ENCODE peak calls at places on chromosomes 3 and 15, in nine cellular contexts. One of them, this sample, is unnamed.

GRCh38 chr3:40086890-40087884 is 222.3 kb upstream of the EIF1B start:
- DNase-seq in stomach: no peak
- DNase-seq in suprapubic skin: no peak
- DNase-seq in H1: no peak
- DNase-seq in endothelial cell of umbilical vein: no peak
- DNase-seq in spleen: no peak
- DNase-seq in HepG2: peak; percentile 92
- DNase-seq in breast epithelium: no peak
- DNase-seq in transverse colon: peak; percentile 29
- DNase-seq in this sample: no peak

GRCh38 chr15:66387176-66388056 is 704 bp downstream of the MAP2K1 start:
- DNase-seq in H1: no peak
- DNase-seq in stomach: peak; percentile 67
- DNase-seq in suprapubic skin: peak; percentile 85
- DNase-seq in breast epithelium: peak; percentile 60
- DNase-seq in HepG2: peak; percentile 29
- DNase-seq in endothelial cell of umbilical vein: peak; percentile 78
- DNase-seq in spleen: peak; percentile 91
- DNase-seq in transverse colon: peak; percentile 66
- DNase-seq in this sample: no peak

GRCh38 chr3:143826296-143826695 is 22.0 kb downstream of the SLC9A9 start:
- DNase-seq in transverse colon: no peak
- DNase-seq in spleen: no peak
- DNase-seq in endothelial cell of umbilical vein: no peak
- DNase-seq in breast epithelium: no peak
- DNase-seq in H1: no peak
- DNase-seq in stomach: no peak
- DNase-seq in HepG2: no peak
- DNase-seq in suprapubic skin: no peak
- DNase-seq in this sample: no peak

GRCh38 chr3:184443364-184443763 is 63.5 kb downstream of the CHRD start:
- DNase-seq in endothelial cell of umbilical vein: no peak
- DNase-seq in suprapubic skin: peak; percentile 21
- DNase-seq in stomach: no peak
- DNase-seq in breast epithelium: peak; percentile 65
- DNase-seq in transverse colon: no peak
- DNase-seq in HepG2: no peak
- DNase-seq in spleen: no peak
- DNase-seq in H1: no peak
- DNase-seq in this sample: no peak

GRCh38 chr15:95559875-95560394 is 770.6 kb upstream of the NR2F2 start:
- DNase-seq in endothelial cell of umbilical vein: peak; percentile 78
- DNase-seq in stomach: no peak
- DNase-seq in HepG2: no peak
- DNase-seq in transverse colon: no peak
- DNase-seq in suprapubic skin: no peak
- DNase-seq in spleen: no peak
- DNase-seq in breast epithelium: no peak
- DNase-seq in H1: no peak
- DNase-seq in this sample: no peak

GRCh38 chr15:39172380-39173281 is 408.2 kb upstream of the THBS1 start:
- DNase-seq in endothelial cell of umbilical vein: peak; percentile 50
- DNase-seq in HepG2: peak; percentile 67
- DNase-seq in spleen: no peak
- DNase-seq in suprapubic skin: no peak
- DNase-seq in transverse colon: no peak
- DNase-seq in H1: no peak
- DNase-seq in breast epithelium: no peak
- DNase-seq in stomach: no peak
- DNase-seq in this sample: no peak

GRCh38 chr15:29071907-29072273 is 186.1 kb downstream of the APBA2 start:
- DNase-seq in H1: no peak
- DNase-seq in suprapubic skin: no peak
- DNase-seq in HepG2: no peak
- DNase-seq in stomach: no peak
- DNase-seq in breast epithelium: no peak
- DNase-seq in spleen: peak; percentile 32
- DNase-seq in endothelial cell of umbilical vein: no peak
- DNase-seq in transverse colon: no peak
- DNase-seq in this sample: no peak

GRCh38 chr3:42182555-42182954 is 83.4 kb downstream of the CCK start:
- DNase-seq in endothelial cell of umbilical vein: no peak
- DNase-seq in stomach: no peak
- DNase-seq in breast epithelium: no peak
- DNase-seq in HepG2: no peak
- DNase-seq in H1: no peak
- DNase-seq in transverse colon: no peak
- DNase-seq in spleen: no peak
- DNase-seq in suprapubic skin: no peak
- DNase-seq in this sample: no peak

GRCh38 chr15:48397841-48398240 is 66.6 kb downstream of the DUT start:
- DNase-seq in HepG2: no peak
- DNase-seq in transverse colon: no peak
- DNase-seq in breast epithelium: no peak
- DNase-seq in stomach: peak; percentile 67
- DNase-seq in endothelial cell of umbilical vein: peak; percentile 85
- DNase-seq in H1: no peak
- DNase-seq in spleen: no peak
- DNase-seq in suprapubic skin: no peak
- DNase-seq in this sample: peak; percentile 80

GRCh38 chr3:20225769-20226168 is 39.8 kb upstream of the SGO1 start:
- DNase-seq in transverse colon: no peak
- DNase-seq in stomach: no peak
- DNase-seq in HepG2: peak; percentile 56
- DNase-seq in breast epithelium: no peak
- DNase-seq in suprapubic skin: no peak
- DNase-seq in H1: no peak
- DNase-seq in endothelial cell of umbilical vein: peak; percentile 81
- DNase-seq in spleen: no peak
- DNase-seq in this sample: no peak

GRCh38 chr3:181921220-181921619 is 209.5 kb downstream of the SOX2 start:
- DNase-seq in breast epithelium: no peak
- DNase-seq in suprapubic skin: no peak
- DNase-seq in transverse colon: no peak
- DNase-seq in spleen: no peak
- DNase-seq in stomach: no peak
- DNase-seq in endothelial cell of umbilical vein: no peak
- DNase-seq in HepG2: no peak
- DNase-seq in H1: no peak
- DNase-seq in this sample: no peak

GRCh38 chr3:100869787-100870186 is 123.4 kb downstream of the ABI3BP start:
- DNase-seq in H1: no peak
- DNase-seq in spleen: no peak
- DNase-seq in endothelial cell of umbilical vein: peak; percentile 87
- DNase-seq in stomach: no peak
- DNase-seq in breast epithelium: no peak
- DNase-seq in transverse colon: no peak
- DNase-seq in suprapubic skin: no peak
- DNase-seq in HepG2: no peak
- DNase-seq in this sample: no peak

GRCh38 chr15:64334530-64334929 is 21.4 kb downstream of the CSNK1G1 start:
- DNase-seq in endothelial cell of umbilical vein: no peak
- DNase-seq in suprapubic skin: no peak
- DNase-seq in spleen: no peak
- DNase-seq in HepG2: no peak
- DNase-seq in transverse colon: peak; percentile 39
- DNase-seq in stomach: no peak
- DNase-seq in H1: peak; percentile 7
- DNase-seq in breast epithelium: no peak
- DNase-seq in this sample: no peak

GRCh38 chr3:82163907-82164520 is 402.6 kb upstream of the GBE1 start:
- DNase-seq in endothelial cell of umbilical vein: peak; percentile 7
- DNase-seq in transverse colon: no peak
- DNase-seq in spleen: no peak
- DNase-seq in H1: no peak
- DNase-seq in breast epithelium: no peak
- DNase-seq in stomach: no peak
- DNase-seq in HepG2: no peak
- DNase-seq in suprapubic skin: no peak
- DNase-seq in this sample: no peak

GRCh38 chr15:29821416-29822099 is 710 bp downstream of the TJP1 start:
- DNase-seq in H1: no peak
- DNase-seq in transverse colon: peak; percentile 83
- DNase-seq in spleen: no peak
- DNase-seq in endothelial cell of umbilical vein: peak; percentile 89
- DNase-seq in HepG2: peak; percentile 74
- DNase-seq in breast epithelium: peak; percentile 69
- DNase-seq in suprapubic skin: peak; percentile 83
- DNase-seq in stomach: peak; percentile 84
- DNase-seq in this sample: no peak

GRCh38 chr3:129890891-129891290 is 2.6 kb downstream of the TMCC1 start:
- DNase-seq in endothelial cell of umbilical vein: no peak
- DNase-seq in spleen: no peak
- DNase-seq in HepG2: peak; percentile 10
- DNase-seq in transverse colon: no peak
- DNase-seq in H1: no peak
- DNase-seq in suprapubic skin: no peak
- DNase-seq in breast epithelium: no peak
- DNase-seq in stomach: no peak
- DNase-seq in this sample: no peak

GRCh38 chr3:129893616-129894070 is at the start of gene TMCC1:
- DNase-seq in transverse colon: peak; percentile 92
- DNase-seq in spleen: peak; percentile 98
- DNase-seq in endothelial cell of umbilical vein: peak; percentile 78
- DNase-seq in stomach: peak; percentile 93
- DNase-seq in breast epithelium: peak; percentile 87
- DNase-seq in HepG2: peak; percentile 80
- DNase-seq in suprapubic skin: peak; percentile 86
- DNase-seq in H1: peak; percentile 85
- DNase-seq in this sample: peak; percentile 91

GRCh38 chr3:129890125-129890524 is 3.4 kb downstream of the TMCC1 start:
- DNase-seq in breast epithelium: no peak
- DNase-seq in transverse colon: no peak
- DNase-seq in H1: no peak
- DNase-seq in suprapubic skin: no peak
- DNase-seq in stomach: no peak
- DNase-seq in endothelial cell of umbilical vein: peak; percentile 78
- DNase-seq in HepG2: peak; percentile 64
- DNase-seq in spleen: no peak
- DNase-seq in this sample: no peak

GRCh38 chr3:129892486-129892856 is 1.0 kb downstream of the TMCC1 start:
- DNase-seq in endothelial cell of umbilical vein: no peak
- DNase-seq in HepG2: no peak
- DNase-seq in stomach: no peak
- DNase-seq in spleen: peak; percentile 82
- DNase-seq in suprapubic skin: no peak
- DNase-seq in transverse colon: no peak
- DNase-seq in breast epithelium: no peak
- DNase-seq in H1: no peak
- DNase-seq in this sample: no peak

GRCh38 chr3:129892857-129893615 is 475 bp downstream of the TMCC1 start:
- DNase-seq in spleen: peak; percentile 95
- DNase-seq in transverse colon: peak; percentile 74
- DNase-seq in breast epithelium: peak; percentile 55
- DNase-seq in endothelial cell of umbilical vein: peak; percentile 56
- DNase-seq in H1: no peak
- DNase-seq in suprapubic skin: peak; percentile 76
- DNase-seq in stomach: no peak
- DNase-seq in HepG2: peak; percentile 36
- DNase-seq in this sample: no peak
- TF ChIP-seq CTCF in spleen: no peak
- TF ChIP-seq CTCF in transverse colon: no peak
- TF ChIP-seq CTCF in breast epithelium: peak; percentile 32
- TF ChIP-seq CTCF in endothelial cell of umbilical vein: no peak
- TF ChIP-seq CTCF in H1: peak; percentile 9
- TF ChIP-seq CTCF in suprapubic skin: no peak
- TF ChIP-seq CTCF in stomach: no peak
- TF ChIP-seq CTCF in HepG2: no peak
- TF ChIP-seq CTCF in this sample: no peak

GRCh38 chr3:172627057-172627809 is 83.6 kb downstream of the NCEH1 start:
- DNase-seq in transverse colon: no peak
- DNase-seq in endothelial cell of umbilical vein: peak; percentile 53
- DNase-seq in H1: no peak
- DNase-seq in HepG2: no peak
- DNase-seq in stomach: no peak
- DNase-seq in spleen: no peak
- DNase-seq in breast epithelium: no peak
- DNase-seq in suprapubic skin: no peak
- DNase-seq in this sample: no peak
- TF ChIP-seq POLR2AphosphoS5 in transverse colon: no peak
- TF ChIP-seq POLR2AphosphoS5 in endothelial cell of umbilical vein: no peak
- TF ChIP-seq POLR2AphosphoS5 in H1: no peak
- TF ChIP-seq POLR2AphosphoS5 in HepG2: no peak
- TF ChIP-seq POLR2AphosphoS5 in stomach: no peak
- TF ChIP-seq POLR2AphosphoS5 in spleen: no peak
- TF ChIP-seq POLR2AphosphoS5 in breast epithelium: no peak
- TF ChIP-seq POLR2AphosphoS5 in suprapubic skin: no peak
- TF ChIP-seq POLR2AphosphoS5 in this sample: no peak

GRCh38 chr15:89496155-89497098 is at the start of gene RHCG:
- DNase-seq in spleen: no peak
- DNase-seq in breast epithelium: no peak
- DNase-seq in HepG2: peak; percentile 69
- DNase-seq in transverse colon: peak; percentile 23
- DNase-seq in H1: peak; percentile 69
- DNase-seq in endothelial cell of umbilical vein: peak; percentile 52
- DNase-seq in suprapubic skin: no peak
- DNase-seq in stomach: no peak
- DNase-seq in this sample: peak; percentile 88
- TF ChIP-seq POLR2A in spleen: no peak
- TF ChIP-seq POLR2A in breast epithelium: no peak
- TF ChIP-seq POLR2A in HepG2: no peak
- TF ChIP-seq POLR2A in transverse colon: no peak
- TF ChIP-seq POLR2A in H1: no peak
- TF ChIP-seq POLR2A in endothelial cell of umbilical vein: no peak
- TF ChIP-seq POLR2A in suprapubic skin: no peak
- TF ChIP-seq POLR2A in stomach: no peak
- TF ChIP-seq POLR2A in this sample: no peak

GRCh38 chr3:47884603-47885002 is 81.7 kb downstream of the DHX30 start:
- DNase-seq in breast epithelium: no peak
- DNase-seq in suprapubic skin: no peak
- DNase-seq in endothelial cell of umbilical vein: no peak
- DNase-seq in HepG2: no peak
- DNase-seq in spleen: no peak
- DNase-seq in stomach: no peak
- DNase-seq in H1: no peak
- DNase-seq in transverse colon: no peak
- DNase-seq in this sample: no peak

GRCh38 chr3:47877719-47878118 is 74.8 kb downstream of the DHX30 start:
- DNase-seq in stomach: no peak
- DNase-seq in suprapubic skin: no peak
- DNase-seq in breast epithelium: no peak
- DNase-seq in transverse colon: no peak
- DNase-seq in H1: no peak
- DNase-seq in endothelial cell of umbilical vein: peak; percentile 79
- DNase-seq in HepG2: no peak
- DNase-seq in spleen: no peak
- DNase-seq in this sample: no peak

GRCh38 chr3:47877288-47877687 is 74.3 kb downstream of the DHX30 start:
- DNase-seq in H1: no peak
- DNase-seq in stomach: no peak
- DNase-seq in suprapubic skin: no peak
- DNase-seq in breast epithelium: no peak
- DNase-seq in spleen: no peak
- DNase-seq in transverse colon: no peak
- DNase-seq in endothelial cell of umbilical vein: peak; percentile 46
- DNase-seq in HepG2: no peak
- DNase-seq in this sample: no peak

GRCh38 chr3:47885168-47885567 is 82.2 kb downstream of the DHX30 start:
- DNase-seq in spleen: no peak
- DNase-seq in stomach: no peak
- DNase-seq in H1: no peak
- DNase-seq in HepG2: no peak
- DNase-seq in breast epithelium: no peak
- DNase-seq in endothelial cell of umbilical vein: no peak
- DNase-seq in transverse colon: no peak
- DNase-seq in suprapubic skin: no peak
- DNase-seq in this sample: no peak

GRCh38 chr3:47882338-47882737 is 79.4 kb downstream of the DHX30 start:
- DNase-seq in suprapubic skin: no peak
- DNase-seq in endothelial cell of umbilical vein: no peak
- DNase-seq in spleen: no peak
- DNase-seq in HepG2: no peak
- DNase-seq in transverse colon: no peak
- DNase-seq in breast epithelium: no peak
- DNase-seq in H1: no peak
- DNase-seq in stomach: no peak
- DNase-seq in this sample: no peak
- TF ChIP-seq CTCF in suprapubic skin: no peak
- TF ChIP-seq CTCF in endothelial cell of umbilical vein: no peak
- TF ChIP-seq CTCF in spleen: no peak
- TF ChIP-seq CTCF in HepG2: no peak
- TF ChIP-seq CTCF in transverse colon: no peak
- TF ChIP-seq CTCF in breast epithelium: no peak
- TF ChIP-seq CTCF in H1: no peak
- TF ChIP-seq CTCF in stomach: no peak
- TF ChIP-seq CTCF in this sample: no peak